ENCODE peak calls at places on chromosome 15, in six cellular contexts. I, G, J, H, B and N are unnamed samples.

GRCh38 chr15:51051776-51052175 is 42.9 kb downstream of the TNFAIP8L3 start:
- DNase-seq in G (peak; percentile 67), B (no peak), I (no peak), H (no peak), J (peak; percentile 44), N (no peak)

GRCh38 chr15:34314491-34314890 is 23.1 kb downstream of the SLC12A6 start:
- DNase-seq in B (no peak), I (no peak), G (no peak), J (no peak), H (no peak), N (no peak)

GRCh38 chr15:32790352-32790999 is 72.7 kb downstream of the GREM1 start:
- DNase-seq in H (peak; percentile 29), J (no peak), I (peak; percentile 43), G (no peak), B (no peak), N (no peak)

GRCh38 chr15:71830981-71831380 is 20.6 kb downstream of the NR2E3 start:
- DNase-seq in I (no peak), H (no peak), J (no peak), B (no peak), G (no peak), N (no peak)

GRCh38 chr15:34049096-34049495 is 10.1 kb upstream of the AVEN start:
- DNase-seq in I (peak; percentile 53), G (no peak), B (no peak), H (no peak), J (no peak), N (peak; percentile 58)

GRCh38 chr15:66682865-66683264 is 19.2 kb upstream of the SMAD6 start:
- DNase-seq in H (no peak), J (no peak), G (no peak), B (no peak), I (no peak), N (no peak)

GRCh38 chr15:71364117-71364584 is 248.9 kb downstream of the THSD4 start:
- DNase-seq in I (no peak), G (no peak), J (no peak), H (no peak), B (peak; percentile 29), N (no peak)

GRCh38 chr15:48811325-48811938 is 563 bp upstream of the CEP152 start:
- DNase-seq in J (peak; percentile 10), I (no peak), B (peak; percentile 18), G (no peak), H (no peak), N (no peak)

GRCh38 chr15:72782993-72783562 is 480 bp downstream of the ADPGK start:
- DNase-seq in J (no peak), B (no peak), I (no peak), H (no peak), G (peak; percentile 52), N (no peak)

DNA sequence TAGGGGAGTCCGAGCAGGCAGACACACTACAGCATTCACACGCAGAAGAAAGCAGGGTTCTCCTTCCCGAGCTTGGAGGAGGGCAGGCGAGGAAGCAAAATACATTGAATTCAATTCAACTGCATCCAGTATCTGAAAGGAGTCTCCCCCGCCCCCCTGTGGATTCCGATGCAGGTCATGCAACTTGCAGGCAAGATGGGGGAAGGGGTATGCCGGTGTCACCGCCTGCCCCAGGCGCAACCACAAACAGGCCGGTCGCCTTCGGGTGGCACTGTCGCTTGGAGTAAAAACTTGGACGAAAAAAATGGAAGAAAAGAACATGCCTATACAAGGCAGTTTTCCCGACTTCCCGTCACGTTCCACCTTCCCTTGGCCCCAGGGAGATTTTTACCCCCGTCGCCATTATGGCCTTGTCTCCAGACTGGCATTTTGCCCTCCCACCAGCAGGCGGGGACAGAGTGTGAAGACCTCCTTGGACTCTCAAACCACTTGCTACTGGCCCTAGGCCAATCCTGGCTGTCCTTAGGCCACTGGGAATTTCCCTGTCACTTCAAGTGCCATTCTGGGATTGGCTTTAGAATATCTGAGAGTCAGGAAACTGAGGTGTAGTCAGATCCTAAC is 1.6 kb upstream of the NTRK3 start:
- DNase-seq in B (peak; percentile 57), I (no peak), H (no peak), G (no peak), J (peak; percentile 81), N (no peak)
- H3K4me3 ChIP-seq in B (no peak overlapping the region), I (no peak overlapping the region), H (no peak overlapping the region), G (peak overlapping the region; percentile 69), J (peak overlapping the region; percentile 60), N (no peak overlapping the region)

GRCh38 chr15:64464271-64465005 is 4.1 kb downstream of the ZNF609 start:
- DNase-seq in I (no peak), H (no peak), B (peak; percentile 16), J (no peak), G (no peak), N (no peak)

GRCh38 chr15:64460737-64461576 is 579 bp downstream of the ZNF609 start:
- DNase-seq in J (peak; percentile 43), G (no peak), B (peak; percentile 55), I (peak; percentile 52), H (peak; percentile 59), N (peak; percentile 42)

GRCh38 chr15:64461577-64462162 is 1.3 kb downstream of the ZNF609 start:
- DNase-seq in G (no peak), I (no peak), B (peak; percentile 22), J (peak; percentile 27), H (no peak), N (no peak)

GRCh38 chr15:64460206-64460736 is at the start of gene ZNF609:
- DNase-seq in B (peak; percentile 97), J (peak; percentile 95), H (peak; percentile 88), I (peak; percentile 83), G (peak; percentile 90), N (peak; percentile 86)

DNA sequence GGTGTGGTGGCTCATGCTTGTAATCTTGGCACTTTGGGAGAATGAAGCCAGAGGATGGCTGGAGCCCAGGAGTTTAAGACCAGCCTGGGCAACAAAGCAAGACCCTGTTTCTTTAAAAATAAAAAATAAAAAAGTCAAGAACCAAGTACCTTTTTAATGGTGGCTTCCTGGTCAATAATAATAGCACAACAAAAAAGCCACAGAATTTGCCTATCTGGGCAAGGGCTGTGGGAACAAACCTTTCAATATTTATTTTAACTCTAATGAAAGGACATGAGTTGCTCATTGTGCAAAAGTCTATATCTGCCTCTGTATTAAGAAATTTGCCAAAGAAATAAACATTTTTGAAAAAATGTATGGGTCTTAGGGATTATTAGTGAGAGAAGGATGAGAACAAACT is 2.1 kb downstream of the ZNF609 start:
- DNase-seq in G (no peak), I (no peak), H (no peak), J (no peak), B (no peak), N (no peak)
- H3K4me3 ChIP-seq in G (no peak overlapping the region), I (no peak overlapping the region), H (peak overlapping the region; percentile 54), J (no peak overlapping the region), B (no peak overlapping the region), N (no peak overlapping the region)

DNA sequence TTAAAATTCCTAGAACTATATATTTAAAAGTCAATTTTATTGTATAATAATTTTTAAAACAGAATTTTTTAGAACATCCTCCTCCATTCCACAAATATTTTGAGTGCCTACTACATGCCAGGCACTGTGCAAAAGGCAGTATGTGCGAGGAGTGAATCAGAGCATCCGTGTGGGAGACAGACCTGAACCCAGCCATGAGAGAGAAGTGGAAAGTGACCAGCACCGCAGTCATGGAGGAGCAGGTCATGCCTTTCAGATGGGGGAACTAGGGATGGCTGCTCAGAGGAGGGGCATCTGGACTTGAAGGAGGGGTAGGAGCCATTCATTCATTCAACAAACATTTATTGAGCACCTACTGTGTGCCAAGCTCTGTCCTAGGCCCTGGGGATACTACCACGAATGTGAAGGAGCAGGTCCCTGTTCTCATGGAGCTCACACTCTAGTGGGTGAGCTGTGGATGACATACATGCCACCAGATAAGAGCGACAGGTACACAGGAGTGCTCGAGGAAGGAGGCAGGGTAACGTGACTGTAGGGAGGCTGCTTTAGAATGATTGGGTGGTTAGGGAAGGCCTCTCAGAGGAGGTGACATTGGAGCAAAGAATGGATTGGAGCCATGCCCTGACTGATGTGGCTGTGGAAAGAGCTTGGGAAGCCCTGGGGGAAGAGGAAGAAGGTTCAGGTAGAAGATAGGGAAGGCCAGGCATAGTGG is 3.1 kb upstream of the CHRNA3 start:
- DNase-seq in I (no peak), B (no peak), J (no peak), H (no peak), G (peak; percentile 7), N (no peak)
- H3K4me3 ChIP-seq in I (no peak overlapping the region), B (no peak overlapping the region), J (no peak overlapping the region), H (no peak overlapping the region), G (no peak overlapping the region), N (no peak overlapping the region)

GRCh38 chr15:41230345-41230649 is 260 bp downstream of the EXD1 start:
- DNase-seq in I (no peak), B (no peak), H (no peak), J (no peak), G (no peak), N (no peak)
- H3K4me3 ChIP-seq in I (peak overlapping the region; percentile 97), B (peak overlapping the region; percentile 1), H (peak overlapping the region; percentile 63), J (no peak overlapping the region), G (peak overlapping the region; percentile 96), N (peak overlapping the region; percentile 82)